ENCODE peak calls at places on chromosomes 2 and 18, in five cellular contexts. I is adrenal gland, Z is gastrocnemius medialis, A is A549, S is heart left ventricle. B is an unnamed sample.
A peak's percentile ranks its signal among the peaks of the same experiment; 100 is the strongest.

GRCh38 chr2:45173513-45173912 is 164.3 kb upstream of the SIX2 start:
- DNase-seq in I (no peak), Z (peak; percentile 61), A (peak; percentile 69), S (no peak), B (no peak)

GRCh38 chr18:5693637-5694175 is 149.9 kb upstream of the EPB41L3 start:
- DNase-seq in I (no peak), Z (no peak), A (no peak), S (no peak), B (no peak)

GRCh38 chr2:172745636-172746035 is 10.0 kb downstream of the RAPGEF4 start:
- DNase-seq in I (no peak), Z (no peak), A (no peak), S (no peak), B (no peak)

GRCh38 chr2:170815746-170816498 is 765 bp upstream of the GAD1 start:
- DNase-seq in I (peak; percentile 76), Z (no peak), A (peak; percentile 67), S (peak; percentile 74), B (no peak)

GRCh38 chr2:204695506-204695905 is 150.2 kb downstream of the PARD3B start:
- DNase-seq in I (no peak), Z (no peak), A (no peak), S (no peak), B (no peak)

GRCh38 chr2:235747868-235748144 is 254.0 kb downstream of the AGAP1 start:
- DNase-seq in I (no peak), Z (no peak), A (no peak), S (no peak), B (peak; percentile 38)

GRCh38 chr2:224086226-224086911 is 47.3 kb upstream of the SERPINE2 start:
- DNase-seq in I (no peak), Z (no peak), A (peak; percentile 57), S (no peak), B (peak; percentile 29)

GRCh38 chr2:200862532-200863000 is 1.9 kb downstream of the CLK1 start:
- DNase-seq in I (peak; percentile 56), Z (peak; percentile 61), A (no peak), S (no peak), B (no peak)

GRCh38 chr2:165958313-165958712 is 4.7 kb upstream of the TTC21B start:
- DNase-seq in I (no peak), Z (no peak), A (no peak), S (no peak), B (no peak)

GRCh38 chr18:8106603-8107002 is 502.6 kb upstream of the RAB12 start:
- DNase-seq in I (no peak), Z (no peak), A (no peak), S (no peak), B (no peak)

DNA sequence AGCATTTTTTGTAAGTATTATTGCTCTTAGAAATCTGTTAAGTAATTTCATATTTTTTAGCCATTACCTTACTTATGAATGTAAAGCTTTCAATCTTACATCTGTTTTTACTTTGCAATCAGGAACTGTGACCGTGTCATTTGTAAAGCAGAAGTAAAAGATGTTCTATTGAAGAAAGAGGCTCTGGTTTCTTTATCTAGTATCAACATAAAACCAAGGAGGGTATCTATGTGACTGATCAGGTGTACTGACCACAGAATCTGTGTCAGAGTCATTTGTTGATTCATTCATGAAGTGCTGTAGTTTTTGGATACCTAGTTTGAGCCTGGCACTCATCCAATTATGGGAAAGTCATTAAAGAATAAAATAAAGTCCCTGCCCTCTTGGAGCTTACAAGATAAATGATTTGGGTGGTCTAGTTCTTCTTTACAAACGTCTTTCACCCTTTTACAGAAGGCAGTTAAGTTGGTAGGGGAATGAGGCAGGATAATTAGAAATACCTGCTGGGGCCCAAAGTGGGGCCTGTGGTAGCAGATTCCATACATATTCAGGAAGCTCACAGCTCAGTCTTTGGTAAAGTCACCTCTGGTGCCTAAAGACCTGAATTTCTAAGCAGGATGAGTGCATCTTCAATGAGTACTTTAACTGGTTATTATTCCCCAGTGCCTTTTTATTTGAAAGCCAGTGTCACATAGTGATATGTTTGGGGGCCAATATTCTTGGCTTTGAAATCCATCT is 260.6 kb upstream of the NT5C1B start:
- DNase-seq in I (no peak), Z (no peak), A (no peak), S (no peak), B (no peak)
- H3K4me3 ChIP-seq in I (no peak overlapping the region), Z (no peak overlapping the region), A (no peak overlapping the region), S (no peak overlapping the region), B (no peak overlapping the region)

DNA sequence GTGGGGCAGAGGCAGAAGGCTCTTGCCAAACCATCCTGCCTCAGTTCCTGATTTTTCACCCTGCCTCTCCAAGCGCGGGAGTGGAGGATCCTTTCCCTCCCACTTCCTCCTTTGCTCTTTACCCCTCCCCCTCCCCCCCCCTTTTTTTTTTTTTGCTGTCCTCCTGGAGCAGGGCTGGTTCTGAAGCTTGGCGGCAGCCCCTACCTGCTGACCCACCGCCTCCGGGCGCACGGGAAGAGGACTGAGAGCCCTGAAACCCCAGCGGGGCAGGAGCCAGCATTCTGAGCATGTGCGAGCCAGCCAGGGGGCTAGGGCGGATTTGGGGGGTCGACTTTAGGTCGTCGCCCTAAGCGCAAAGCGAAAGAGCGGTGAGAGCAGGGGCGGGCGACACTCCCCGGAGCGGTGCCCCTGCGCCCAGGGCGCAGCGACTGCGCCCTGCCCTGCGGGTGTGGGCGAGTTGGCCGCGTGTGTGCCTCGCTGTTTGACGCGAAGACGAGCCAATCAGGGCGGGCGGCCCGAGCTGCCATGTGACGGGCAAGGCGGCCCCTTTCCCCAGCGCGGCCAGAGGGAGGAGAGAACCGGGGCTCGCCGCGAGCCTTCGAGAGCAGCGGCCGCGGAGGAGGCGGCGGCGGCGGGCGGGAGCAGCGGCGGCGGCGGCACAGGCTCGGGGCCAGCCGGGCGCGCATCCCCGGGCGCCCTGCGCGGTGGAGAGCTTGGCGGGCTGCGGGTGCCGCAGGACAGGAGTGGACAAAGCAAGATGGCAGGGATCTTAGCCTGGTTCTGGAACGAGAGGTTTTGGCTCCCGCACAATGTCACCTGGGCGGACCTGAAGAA is at the start of gene CERS6:
- DNase-seq in I (peak; percentile 97), Z (peak; percentile 94), A (peak; percentile 74), S (peak; percentile 98), B (peak; percentile 93)
- TF ChIP-seq POLR2A in I (peak; percentile 77), Z (peak; percentile 86), A (peak; percentile 81), S (peak; percentile 8), B (no peak)

GRCh38 chr2:137199751-137200150 is 434.4 kb downstream of the THSD7B start:
- DNase-seq in I (no peak), Z (no peak), A (no peak), S (no peak), B (no peak)
- TF ChIP-seq CTCF in I (no peak), Z (no peak), A (no peak), S (no peak), B (no peak)

DNA sequence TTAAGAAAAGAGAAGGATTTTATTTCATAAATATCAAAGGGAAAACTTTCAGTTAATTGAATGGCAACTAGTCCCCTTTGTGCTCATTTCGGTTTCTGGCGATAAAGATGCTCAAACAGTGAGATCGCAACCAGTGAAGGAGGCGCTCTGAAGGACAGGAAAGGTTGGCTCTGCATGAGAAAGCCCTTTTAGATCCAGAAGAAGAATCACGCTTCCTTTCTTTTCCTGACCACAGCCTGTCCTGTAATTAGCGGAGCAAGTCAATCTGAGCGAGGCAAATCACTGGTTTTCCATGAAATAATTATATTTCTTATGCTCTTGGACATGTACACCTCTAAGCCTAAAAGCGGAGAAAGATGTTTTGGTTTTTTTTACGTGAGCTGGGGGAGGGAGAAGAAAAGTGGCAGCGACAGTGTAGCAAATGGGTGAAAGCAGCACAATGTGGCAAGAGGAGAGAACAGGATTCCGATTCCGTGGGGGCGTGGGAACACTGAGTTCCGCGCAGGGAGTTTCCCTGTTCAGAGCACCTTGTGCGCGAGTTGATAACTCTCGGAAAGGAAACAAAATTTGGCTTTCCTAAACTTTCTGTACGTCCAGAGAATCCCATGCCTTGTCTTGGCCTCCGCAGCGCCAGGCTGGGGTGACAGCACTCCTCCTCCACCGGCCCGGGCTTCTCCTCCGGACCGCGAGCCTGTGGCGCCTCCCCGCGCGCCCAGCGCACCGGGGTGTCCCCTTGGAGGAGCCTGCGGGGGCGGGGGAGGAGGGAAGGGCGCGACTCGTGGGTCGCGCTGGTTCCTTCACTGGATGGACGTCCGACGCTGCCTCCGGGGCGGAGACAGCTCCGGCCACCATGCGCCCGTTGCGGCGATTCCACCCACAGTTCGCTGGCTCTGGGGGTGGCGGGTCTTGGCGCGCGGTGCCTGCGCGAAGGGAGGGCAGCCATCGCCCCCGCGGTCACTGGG is 620 bp upstream of the SLC9A2 start:
- DNase-seq in I (no peak), Z (peak; percentile 45), A (peak; percentile 9), S (peak; percentile 64), B (no peak)
- H3K4me3 ChIP-seq in I (no peak overlapping the region), Z (peak overlapping the region; percentile 79), A (peak overlapping the region; percentile 66), S (peak overlapping the region; percentile 49), B (peak overlapping the region; percentile 16)

DNA sequence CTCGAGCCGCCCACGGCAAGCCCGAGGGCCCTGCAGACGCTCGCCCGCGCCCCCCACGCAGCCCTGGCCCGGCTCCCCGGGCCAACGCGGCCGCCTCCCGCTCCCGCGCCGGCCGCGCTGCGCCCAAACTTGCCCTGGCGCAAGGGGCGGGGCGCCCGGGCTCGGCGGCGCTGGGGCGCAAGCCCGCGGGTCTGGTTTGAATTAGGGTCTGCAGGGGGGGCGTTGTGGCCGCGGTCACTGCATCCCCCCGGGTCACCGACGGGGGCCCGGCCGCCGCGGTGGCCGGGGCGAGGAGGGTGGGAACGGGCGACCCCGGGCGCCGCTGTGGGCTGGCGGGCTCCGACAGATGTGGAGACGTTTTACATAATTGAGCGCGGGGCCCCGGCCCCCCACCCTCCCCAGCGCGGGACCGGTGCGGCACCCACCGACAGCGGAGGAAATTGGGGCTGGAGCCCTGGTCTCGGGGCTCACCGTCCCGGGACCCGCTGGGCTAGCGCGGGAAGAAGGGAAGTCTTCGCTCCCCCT is 677 bp downstream of the SDC1 start:
- DNase-seq in I (no peak), Z (no peak), A (no peak), S (peak; percentile 58), B (no peak)
- TF ChIP-seq POLR2A in I (no peak), Z (no peak), A (no peak), S (no peak), B (no peak)

DNA sequence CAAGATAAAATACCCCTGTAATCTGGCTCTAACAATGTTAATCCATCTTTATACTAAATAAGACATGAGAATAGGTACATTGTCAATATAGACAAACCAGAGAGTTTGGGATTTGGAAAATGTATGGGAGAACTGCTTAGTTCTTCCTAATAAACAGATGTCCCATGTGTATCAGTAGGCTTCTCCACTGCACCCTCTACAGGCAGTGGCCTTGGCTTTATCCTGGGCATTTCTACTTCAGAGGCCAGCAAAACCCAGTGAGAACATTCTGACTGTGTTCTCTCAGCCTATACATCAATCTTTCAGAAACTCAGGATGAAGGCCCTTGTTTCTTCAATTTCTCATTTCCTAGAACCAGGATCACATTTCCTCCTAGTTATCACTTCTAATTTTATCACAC is 1167.5 kb upstream of the ACVR2A start:
- DNase-seq in I (no peak), Z (no peak), A (no peak), S (no peak), B (no peak)
- TF ChIP-seq CTCF in I (no peak), Z (no peak), A (no peak), S (no peak), B (no peak)

DNA sequence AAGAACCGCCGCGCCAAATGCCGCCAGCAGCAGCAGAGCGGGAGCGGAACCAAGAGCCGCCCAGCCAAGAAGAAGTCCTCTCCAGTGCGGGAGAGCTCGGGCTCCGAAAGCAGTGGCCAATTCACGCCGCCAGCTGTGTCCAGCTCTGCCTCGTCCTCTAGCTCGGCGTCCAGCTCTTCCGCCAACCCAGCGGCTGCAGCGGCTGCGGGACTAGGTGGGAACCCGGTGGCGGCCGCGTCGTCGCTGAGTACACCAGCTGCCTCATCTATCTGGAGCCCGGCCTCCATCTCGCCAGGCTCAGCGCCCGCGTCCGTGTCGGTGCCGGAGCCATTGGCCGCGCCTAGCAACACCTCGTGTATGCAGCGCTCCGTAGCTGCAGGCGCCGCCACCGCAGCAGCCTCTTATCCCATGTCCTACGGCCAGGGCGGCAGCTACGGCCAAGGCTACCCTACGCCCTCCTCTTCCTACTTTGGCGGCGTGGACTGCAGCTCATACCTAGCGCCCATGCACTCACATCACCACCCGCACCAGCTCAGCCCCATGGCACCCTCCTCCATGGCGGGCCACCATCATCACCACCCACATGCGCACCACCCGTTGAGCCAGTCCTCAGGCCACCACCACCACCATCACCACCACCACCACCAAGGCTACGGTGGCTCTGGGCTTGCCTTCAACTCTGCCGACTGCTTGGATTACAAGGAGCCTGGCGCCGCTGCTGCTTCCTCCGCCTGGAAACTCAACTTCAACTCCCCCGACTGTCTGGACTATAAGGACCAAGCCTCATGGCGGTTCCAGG is 5.1 kb downstream of the OTX1 start:
- DNase-seq in I (no peak), Z (no peak), A (no peak), S (peak; percentile 60), B (no peak)
- H3K4me3 ChIP-seq in I (no peak overlapping the region), Z (peak overlapping the region; percentile 24), A (no peak overlapping the region), S (no peak overlapping the region), B (no peak overlapping the region)